ENCODE peak calls at places on chromosomes 7 and 10, in five cellular contexts. T, Z, F, W and D are unnamed samples.
A peak's percentile ranks its signal among the peaks of the same experiment; 100 is the strongest.

GRCh38 chr10:119281581-119282071 is 74.3 kb downstream of the GRK5 start:
- DNase-seq in Z (no peak), F (peak; percentile 91), T (peak; percentile 92), W (no peak), D (no peak)

GRCh38 chr10:120477006-120477722 is 20.1 kb downstream of the PLPP4 start:
- DNase-seq in W (no peak), F (no peak), Z (no peak), T (no peak), D (no peak)

GRCh38 chr10:71302874-71303568 is 16.0 kb upstream of the SLC29A3 start:
- DNase-seq in F (no peak), W (no peak), Z (peak; percentile 32), T (no peak), D (no peak)

GRCh38 chr10:70461397-70462348 is 16.9 kb upstream of the PALD1 start:
- DNase-seq in T (peak; percentile 71), Z (peak; percentile 47), W (peak; percentile 62), F (peak; percentile 52), D (peak; percentile 48)

GRCh38 chr7:17855202-17855601 is 85.1 kb downstream of the SNX13 start:
- DNase-seq in F (no peak), Z (no peak), W (no peak), T (no peak), D (no peak)

GRCh38 chr10:8331896-8332729 is 277.6 kb downstream of the GATA3 start:
- DNase-seq in T (peak; percentile 41), F (peak; percentile 46), Z (peak; percentile 18), W (peak; percentile 92), D (peak; percentile 90)

GRCh38 chr10:110664483-110665420 is 20.6 kb downstream of the RBM20 start:
- DNase-seq in W (no peak), T (no peak), Z (no peak), F (no peak), D (no peak)

GRCh38 chr10:24503627-24504320 is 219.9 kb downstream of the ARHGAP21 start:
- DNase-seq in F (no peak), Z (peak; percentile 37), W (no peak), T (peak; percentile 46), D (no peak)

GRCh38 chr10:128712661-128713060 is 586.4 kb upstream of the MKI67 start:
- DNase-seq in W (no peak), Z (no peak), T (no peak), F (no peak), D (no peak)

GRCh38 chr7:135282621-135283295 is 49.1 kb downstream of the STRA8 start:
- DNase-seq in F (no peak), W (no peak), Z (no peak), T (no peak), D (no peak)

GRCh38 chr7:74334026-74334425 is 44.8 kb downstream of the CLIP2 start:
- DNase-seq in Z (no peak), T (no peak), F (no peak), W (no peak), D (no peak)

GRCh38 chr7:5477723-5478531 is 54.3 kb upstream of the TNRC18 start:
- DNase-seq in Z (no peak), W (no peak), T (peak; percentile 62), F (no peak), D (no peak)

GRCh38 chr10:78566216-78567135 is 502.3 kb upstream of the ZMIZ1 start:
- DNase-seq in F (no peak), Z (no peak), W (no peak), T (no peak), D (no peak)

GRCh38 chr10:98030093-98030821 is at the start of gene CRTAC1:
- DNase-seq in F (peak; percentile 64), W (no peak), Z (peak; percentile 91), T (peak; percentile 84), D (peak; percentile 75)

GRCh38 chr10:15642095-15642494 is 77.6 kb downstream of the ITGA8 start:
- DNase-seq in T (no peak), F (no peak), W (no peak), Z (no peak), D (no peak)

GRCh38 chr7:119733480-119733879 is 539.5 kb upstream of the KCND2 start:
- DNase-seq in Z (no peak), W (no peak), T (no peak), F (no peak), D (no peak)

GRCh38 chr7:45000096-45001032 is at the start of gene CCM2:
- DNase-seq in Z (no peak), T (peak; percentile 84), W (peak; percentile 55), F (peak; percentile 77), D (peak; percentile 60)

GRCh38 chr7:137778511-137778910 is 68.3 kb downstream of the DGKI start:
- DNase-seq in F (no peak), T (no peak), Z (no peak), W (no peak), D (no peak)

GRCh38 chr10:59538623-59539022 is 171.0 kb downstream of the SLC16A9 start:
- DNase-seq in F (no peak), W (no peak), Z (no peak), T (no peak), D (no peak)

GRCh38 chr7:32677593-32677992 is 182.3 kb downstream of the AVL9 start:
- DNase-seq in F (no peak), T (no peak), W (no peak), Z (no peak), D (no peak)

GRCh38 chr10:105328441-105328840 is 687.4 kb downstream of the SORCS3 start:
- DNase-seq in T (no peak), W (no peak), Z (no peak), F (no peak), D (no peak)

GRCh38 chr7:108211382-108212201 is 81.4 kb upstream of the LAMB4 start:
- DNase-seq in W (no peak), T (no peak), Z (no peak), F (no peak), D (no peak)

GRCh38 chr7:40482794-40483374 is 348.1 kb downstream of the SUGCT start:
- DNase-seq in W (no peak), Z (no peak), T (no peak), F (no peak), D (no peak)

GRCh38 chr7:101746311-101746710 is 71.1 kb upstream of the CUX1 start:
- DNase-seq in F (no peak), T (no peak), W (no peak), Z (no peak), D (no peak)

DNA sequence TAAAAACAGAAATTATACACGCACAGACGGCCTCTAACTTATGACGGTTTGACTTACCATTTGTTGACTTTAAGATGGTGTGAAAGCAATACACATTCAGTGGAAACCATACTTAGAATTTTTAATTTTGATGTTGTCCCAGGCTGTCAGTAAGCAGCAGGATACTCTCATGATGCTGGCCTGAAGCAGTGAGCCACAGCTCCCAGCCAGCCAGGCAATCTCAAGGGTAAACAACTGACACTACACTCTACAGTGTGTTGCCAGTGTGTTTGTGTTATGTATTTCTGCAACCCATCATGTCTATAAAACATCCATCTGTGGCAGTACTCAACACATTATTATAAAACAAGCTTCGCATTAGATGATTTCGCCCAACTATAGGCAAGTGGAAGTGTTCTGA is 747.5 kb downstream of the NRG3 start:
- DNase-seq in W (no peak), F (no peak), Z (no peak), T (no peak), D (no peak)
- H3K27ac ChIP-seq in W (no peak overlapping the region), F (no peak overlapping the region), Z (no peak overlapping the region), T (no peak overlapping the region), D (no peak overlapping the region)

GRCh38 chr10:130140425-130140824 is 4.2 kb downstream of the GLRX3 start:
- DNase-seq in F (no peak), T (no peak), W (no peak), Z (no peak), D (no peak)

GRCh38 chr10:130141460-130141859 is 5.3 kb downstream of the GLRX3 start:
- DNase-seq in T (no peak), Z (no peak), W (no peak), F (no peak), D (no peak)

GRCh38 chr10:130138479-130138866 is 2.3 kb downstream of the GLRX3 start:
- DNase-seq in Z (no peak), F (no peak), T (no peak), W (no peak), D (peak; percentile 84)

GRCh38 chr10:130141878-130142277 is 5.7 kb downstream of the GLRX3 start:
- DNase-seq in F (no peak), Z (no peak), W (no peak), T (no peak), D (no peak)

DNA sequence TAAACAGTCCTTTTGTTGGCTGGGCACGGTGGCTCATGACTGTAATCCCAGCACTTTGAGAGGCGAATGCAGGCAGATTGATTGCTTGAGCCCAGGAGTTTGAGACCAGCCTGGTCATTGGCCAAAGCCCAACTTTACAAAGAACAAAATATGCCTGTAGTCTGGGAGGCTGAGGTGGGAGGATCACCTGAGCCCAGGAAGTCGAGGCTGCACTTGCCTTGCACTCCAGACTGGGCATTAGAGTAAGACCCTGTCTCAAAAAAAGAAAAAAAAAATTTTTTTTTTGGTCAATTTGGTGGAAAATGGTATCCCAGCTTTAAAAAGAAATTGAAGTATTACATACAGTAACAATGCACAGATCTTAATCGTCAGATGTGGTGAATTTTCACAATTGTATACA is 4.8 kb downstream of the GLRX3 start:
- DNase-seq in Z (no peak), W (no peak), T (no peak), F (no peak), D (no peak)
- H3K4me3 ChIP-seq in Z (no peak overlapping the region), W (no peak overlapping the region), T (no peak overlapping the region), F (no peak overlapping the region), D (no peak overlapping the region)

GRCh38 chr7:157851501-157852067 is 514.8 kb downstream of the DNAJB6 start:
- DNase-seq in F (peak; percentile 56), W (peak; percentile 83), T (peak; percentile 72), Z (peak; percentile 58), D (peak; percentile 84)
- H3K27ac ChIP-seq in F (no peak overlapping the region), W (peak overlapping the region; percentile 50), T (no peak overlapping the region), Z (peak overlapping the region; percentile 97), D (peak overlapping the region; percentile 59)

GRCh38 chr7:84195295-84196006 is 862 bp upstream of the SEMA3A start:
- DNase-seq in F (no peak), T (no peak), W (no peak), Z (no peak), D (no peak)
- H3K4me3 ChIP-seq in F (peak overlapping the region; percentile 48), T (peak overlapping the region; percentile 27), W (peak overlapping the region; percentile 60), Z (peak overlapping the region; percentile 70), D (peak overlapping the region; percentile 52)

GRCh38 chr10:113765910-113766309 is 14.4 kb downstream of the PLEKHS1 start:
- DNase-seq in F (no peak), Z (no peak), T (no peak), W (no peak), D (no peak)
- H3K27ac ChIP-seq in F (no peak overlapping the region), Z (no peak overlapping the region), T (no peak overlapping the region), W (no peak overlapping the region), D (no peak overlapping the region)

GRCh38 chr10:4083509-4084003 is 298.5 kb upstream of the KLF6 start:
- DNase-seq in F (no peak), Z (no peak), T (peak; percentile 60), W (no peak), D (no peak)
- H3K4me3 ChIP-seq in F (no peak overlapping the region), Z (no peak overlapping the region), T (no peak overlapping the region), W (no peak overlapping the region), D (no peak overlapping the region)